ENCODE peak calls at places on chromosomes 16 and 17, in eight cellular contexts. One of them, this sample, is unnamed.

GRCh38 chr16:86200722-86201121 is 301.8 kb downstream of the IRF8 start:
- DNase-seq in stimulated activated CD8-positive, alpha-beta memory T cell treated with anti-CD3 and anti-CD28 coated beads, Interleukin-7, amount 100 ng/mL, for 1 hour: no peak
- DNase-seq in colonic mucosa: no peak
- DNase-seq in activated CD4-positive, alpha-beta memory T cell treated with anti-CD3 and anti-CD28 coated beads, Interleukin-2, amount 10 ng/mL, durations not matched to agents 7 days and 5 days: no peak
- DNase-seq in putamen: no peak
- DNase-seq in germinal center: no peak
- DNase-seq in RPMI7951: no peak
- DNase-seq in GM19239: no peak
- DNase-seq in this sample: no peak

GRCh38 chr16:86825631-86826030 is 247.3 kb downstream of the FOXL1 start:
- DNase-seq in activated CD4-positive, alpha-beta memory T cell treated with anti-CD3 and anti-CD28 coated beads, Interleukin-2, amount 10 ng/mL, durations not matched to agents 7 days and 5 days: no peak
- DNase-seq in germinal center: no peak
- DNase-seq in stimulated activated CD8-positive, alpha-beta memory T cell treated with anti-CD3 and anti-CD28 coated beads, Interleukin-7, amount 100 ng/mL, for 1 hour: no peak
- DNase-seq in GM19239: no peak
- DNase-seq in colonic mucosa: no peak
- DNase-seq in putamen: no peak
- DNase-seq in RPMI7951: no peak
- DNase-seq in this sample: no peak

GRCh38 chr17:79001190-79002020 is 8.2 kb downstream of the CANT1 start:
- DNase-seq in putamen: no peak
- DNase-seq in germinal center: peak; percentile 2
- DNase-seq in RPMI7951: no peak
- DNase-seq in GM19239: no peak
- DNase-seq in activated CD4-positive, alpha-beta memory T cell treated with anti-CD3 and anti-CD28 coated beads, Interleukin-2, amount 10 ng/mL, durations not matched to agents 7 days and 5 days: no peak
- DNase-seq in colonic mucosa: peak; percentile 45
- DNase-seq in stimulated activated CD8-positive, alpha-beta memory T cell treated with anti-CD3 and anti-CD28 coated beads, Interleukin-7, amount 100 ng/mL, for 1 hour: no peak
- DNase-seq in this sample: no peak

GRCh38 chr16:456891-457483 is 31.5 kb downstream of the RAB11FIP3 start:
- DNase-seq in putamen: no peak
- DNase-seq in activated CD4-positive, alpha-beta memory T cell treated with anti-CD3 and anti-CD28 coated beads, Interleukin-2, amount 10 ng/mL, durations not matched to agents 7 days and 5 days: no peak
- DNase-seq in germinal center: no peak
- DNase-seq in GM19239: no peak
- DNase-seq in colonic mucosa: no peak
- DNase-seq in stimulated activated CD8-positive, alpha-beta memory T cell treated with anti-CD3 and anti-CD28 coated beads, Interleukin-7, amount 100 ng/mL, for 1 hour: no peak
- DNase-seq in RPMI7951: no peak
- DNase-seq in this sample: no peak

GRCh38 chr16:77499373-77500285 is 64.8 kb upstream of the ADAMTS18 start:
- DNase-seq in putamen: no peak
- DNase-seq in GM19239: no peak
- DNase-seq in stimulated activated CD8-positive, alpha-beta memory T cell treated with anti-CD3 and anti-CD28 coated beads, Interleukin-7, amount 100 ng/mL, for 1 hour: no peak
- DNase-seq in RPMI7951: peak; percentile 33
- DNase-seq in colonic mucosa: no peak
- DNase-seq in germinal center: no peak
- DNase-seq in activated CD4-positive, alpha-beta memory T cell treated with anti-CD3 and anti-CD28 coated beads, Interleukin-2, amount 10 ng/mL, durations not matched to agents 7 days and 5 days: no peak
- DNase-seq in this sample: no peak

GRCh38 chr17:2466936-2467335 is 44.8 kb downstream of the METTL16 start:
- DNase-seq in activated CD4-positive, alpha-beta memory T cell treated with anti-CD3 and anti-CD28 coated beads, Interleukin-2, amount 10 ng/mL, durations not matched to agents 7 days and 5 days: no peak
- DNase-seq in colonic mucosa: no peak
- DNase-seq in stimulated activated CD8-positive, alpha-beta memory T cell treated with anti-CD3 and anti-CD28 coated beads, Interleukin-7, amount 100 ng/mL, for 1 hour: no peak
- DNase-seq in GM19239: no peak
- DNase-seq in putamen: no peak
- DNase-seq in RPMI7951: no peak
- DNase-seq in germinal center: no peak
- DNase-seq in this sample: no peak

GRCh38 chr16:86584071-86584685 is 5.8 kb downstream of the FOXL1 start:
- DNase-seq in germinal center: no peak
- DNase-seq in colonic mucosa: no peak
- DNase-seq in activated CD4-positive, alpha-beta memory T cell treated with anti-CD3 and anti-CD28 coated beads, Interleukin-2, amount 10 ng/mL, durations not matched to agents 7 days and 5 days: no peak
- DNase-seq in putamen: no peak
- DNase-seq in stimulated activated CD8-positive, alpha-beta memory T cell treated with anti-CD3 and anti-CD28 coated beads, Interleukin-7, amount 100 ng/mL, for 1 hour: no peak
- DNase-seq in GM19239: no peak
- DNase-seq in RPMI7951: peak; percentile 77
- DNase-seq in this sample: no peak

GRCh38 chr16:49854227-49855203 is 1.4 kb downstream of the ZNF423 start:
- DNase-seq in germinal center: peak; percentile 37
- DNase-seq in activated CD4-positive, alpha-beta memory T cell treated with anti-CD3 and anti-CD28 coated beads, Interleukin-2, amount 10 ng/mL, durations not matched to agents 7 days and 5 days: no peak
- DNase-seq in colonic mucosa: peak; percentile 60
- DNase-seq in RPMI7951: no peak
- DNase-seq in putamen: no peak
- DNase-seq in stimulated activated CD8-positive, alpha-beta memory T cell treated with anti-CD3 and anti-CD28 coated beads, Interleukin-7, amount 100 ng/mL, for 1 hour: no peak
- DNase-seq in GM19239: no peak
- DNase-seq in this sample: no peak

GRCh38 chr16:69107311-69107962 is 2.0 kb downstream of the HAS3 start:
- DNase-seq in colonic mucosa: peak; percentile 74
- DNase-seq in germinal center: no peak
- DNase-seq in RPMI7951: no peak
- DNase-seq in GM19239: no peak
- DNase-seq in stimulated activated CD8-positive, alpha-beta memory T cell treated with anti-CD3 and anti-CD28 coated beads, Interleukin-7, amount 100 ng/mL, for 1 hour: no peak
- DNase-seq in putamen: no peak
- DNase-seq in activated CD4-positive, alpha-beta memory T cell treated with anti-CD3 and anti-CD28 coated beads, Interleukin-2, amount 10 ng/mL, durations not matched to agents 7 days and 5 days: no peak
- DNase-seq in this sample: no peak

GRCh38 chr16:28538733-28539596 is at the start of gene NUPR1:
- DNase-seq in colonic mucosa: peak; percentile 97
- DNase-seq in activated CD4-positive, alpha-beta memory T cell treated with anti-CD3 and anti-CD28 coated beads, Interleukin-2, amount 10 ng/mL, durations not matched to agents 7 days and 5 days: no peak
- DNase-seq in germinal center: no peak
- DNase-seq in RPMI7951: peak; percentile 95
- DNase-seq in GM19239: no peak
- DNase-seq in stimulated activated CD8-positive, alpha-beta memory T cell treated with anti-CD3 and anti-CD28 coated beads, Interleukin-7, amount 100 ng/mL, for 1 hour: no peak
- DNase-seq in putamen: peak; percentile 81
- DNase-seq in this sample: peak; percentile 90

GRCh38 chr16:14172200-14172805 is 101.2 kb downstream of the MRTFB start:
- DNase-seq in GM19239: no peak
- DNase-seq in germinal center: no peak
- DNase-seq in putamen: no peak
- DNase-seq in activated CD4-positive, alpha-beta memory T cell treated with anti-CD3 and anti-CD28 coated beads, Interleukin-2, amount 10 ng/mL, durations not matched to agents 7 days and 5 days: no peak
- DNase-seq in RPMI7951: peak; percentile 31
- DNase-seq in stimulated activated CD8-positive, alpha-beta memory T cell treated with anti-CD3 and anti-CD28 coated beads, Interleukin-7, amount 100 ng/mL, for 1 hour: no peak
- DNase-seq in colonic mucosa: no peak
- DNase-seq in this sample: no peak

GRCh38 chr16:75579435-75579834 is 13.3 kb downstream of the GABARAPL2 start:
- DNase-seq in putamen: no peak
- DNase-seq in RPMI7951: no peak
- DNase-seq in colonic mucosa: no peak
- DNase-seq in germinal center: no peak
- DNase-seq in GM19239: no peak
- DNase-seq in activated CD4-positive, alpha-beta memory T cell treated with anti-CD3 and anti-CD28 coated beads, Interleukin-2, amount 10 ng/mL, durations not matched to agents 7 days and 5 days: no peak
- DNase-seq in stimulated activated CD8-positive, alpha-beta memory T cell treated with anti-CD3 and anti-CD28 coated beads, Interleukin-7, amount 100 ng/mL, for 1 hour: no peak
- DNase-seq in this sample: no peak

GRCh38 chr16:50908468-50908867 is 166.6 kb downstream of the CYLD start:
- DNase-seq in GM19239: no peak
- DNase-seq in RPMI7951: no peak
- DNase-seq in germinal center: no peak
- DNase-seq in colonic mucosa: no peak
- DNase-seq in stimulated activated CD8-positive, alpha-beta memory T cell treated with anti-CD3 and anti-CD28 coated beads, Interleukin-7, amount 100 ng/mL, for 1 hour: no peak
- DNase-seq in activated CD4-positive, alpha-beta memory T cell treated with anti-CD3 and anti-CD28 coated beads, Interleukin-2, amount 10 ng/mL, durations not matched to agents 7 days and 5 days: no peak
- DNase-seq in putamen: no peak
- DNase-seq in this sample: no peak

GRCh38 chr16:55384848-55385247 is 60.8 kb downstream of the IRX6 start:
- DNase-seq in germinal center: no peak
- DNase-seq in stimulated activated CD8-positive, alpha-beta memory T cell treated with anti-CD3 and anti-CD28 coated beads, Interleukin-7, amount 100 ng/mL, for 1 hour: no peak
- DNase-seq in RPMI7951: no peak
- DNase-seq in putamen: no peak
- DNase-seq in GM19239: no peak
- DNase-seq in activated CD4-positive, alpha-beta memory T cell treated with anti-CD3 and anti-CD28 coated beads, Interleukin-2, amount 10 ng/mL, durations not matched to agents 7 days and 5 days: no peak
- DNase-seq in colonic mucosa: no peak
- DNase-seq in this sample: no peak

GRCh38 chr17:48568499-48569259 is 9.5 kb downstream of the HOXB4 start:
- DNase-seq in GM19239: no peak
- DNase-seq in colonic mucosa: no peak
- DNase-seq in putamen: no peak
- DNase-seq in germinal center: no peak
- DNase-seq in activated CD4-positive, alpha-beta memory T cell treated with anti-CD3 and anti-CD28 coated beads, Interleukin-2, amount 10 ng/mL, durations not matched to agents 7 days and 5 days: no peak
- DNase-seq in RPMI7951: no peak
- DNase-seq in stimulated activated CD8-positive, alpha-beta memory T cell treated with anti-CD3 and anti-CD28 coated beads, Interleukin-7, amount 100 ng/mL, for 1 hour: no peak
- DNase-seq in this sample: no peak

GRCh38 chr16:88618182-88618955 is 20.0 kb upstream of the IL17C start:
- DNase-seq in stimulated activated CD8-positive, alpha-beta memory T cell treated with anti-CD3 and anti-CD28 coated beads, Interleukin-7, amount 100 ng/mL, for 1 hour: no peak
- DNase-seq in activated CD4-positive, alpha-beta memory T cell treated with anti-CD3 and anti-CD28 coated beads, Interleukin-2, amount 10 ng/mL, durations not matched to agents 7 days and 5 days: no peak
- DNase-seq in GM19239: no peak
- DNase-seq in putamen: no peak
- DNase-seq in RPMI7951: peak; percentile 6
- DNase-seq in colonic mucosa: peak; percentile 45
- DNase-seq in germinal center: no peak
- DNase-seq in this sample: no peak

GRCh38 chr17:55037828-55038227 is 69.3 kb downstream of the STXBP4 start:
- DNase-seq in GM19239: peak; percentile 5
- DNase-seq in stimulated activated CD8-positive, alpha-beta memory T cell treated with anti-CD3 and anti-CD28 coated beads, Interleukin-7, amount 100 ng/mL, for 1 hour: no peak
- DNase-seq in activated CD4-positive, alpha-beta memory T cell treated with anti-CD3 and anti-CD28 coated beads, Interleukin-2, amount 10 ng/mL, durations not matched to agents 7 days and 5 days: no peak
- DNase-seq in colonic mucosa: no peak
- DNase-seq in germinal center: no peak
- DNase-seq in putamen: no peak
- DNase-seq in RPMI7951: no peak
- DNase-seq in this sample: no peak

GRCh38 chr17:4409659-4410058 is 24.1 kb upstream of the SPNS3 start:
- DNase-seq in GM19239: no peak
- DNase-seq in germinal center: no peak
- DNase-seq in colonic mucosa: no peak
- DNase-seq in activated CD4-positive, alpha-beta memory T cell treated with anti-CD3 and anti-CD28 coated beads, Interleukin-2, amount 10 ng/mL, durations not matched to agents 7 days and 5 days: no peak
- DNase-seq in RPMI7951: no peak
- DNase-seq in putamen: no peak
- DNase-seq in stimulated activated CD8-positive, alpha-beta memory T cell treated with anti-CD3 and anti-CD28 coated beads, Interleukin-7, amount 100 ng/mL, for 1 hour: no peak
- DNase-seq in this sample: no peak

GRCh38 chr16:1371054-1371978 is 19.6 kb downstream of the GNPTG start:
- DNase-seq in colonic mucosa: no peak
- DNase-seq in GM19239: no peak
- DNase-seq in germinal center: no peak
- DNase-seq in activated CD4-positive, alpha-beta memory T cell treated with anti-CD3 and anti-CD28 coated beads, Interleukin-2, amount 10 ng/mL, durations not matched to agents 7 days and 5 days: no peak
- DNase-seq in stimulated activated CD8-positive, alpha-beta memory T cell treated with anti-CD3 and anti-CD28 coated beads, Interleukin-7, amount 100 ng/mL, for 1 hour: no peak
- DNase-seq in putamen: no peak
- DNase-seq in RPMI7951: no peak
- DNase-seq in this sample: no peak

GRCh38 chr16:4404247-4404966 is 12.0 kb downstream of the CORO7 start:
- DNase-seq in activated CD4-positive, alpha-beta memory T cell treated with anti-CD3 and anti-CD28 coated beads, Interleukin-2, amount 10 ng/mL, durations not matched to agents 7 days and 5 days: peak; percentile 48
- DNase-seq in putamen: no peak
- DNase-seq in GM19239: no peak
- DNase-seq in stimulated activated CD8-positive, alpha-beta memory T cell treated with anti-CD3 and anti-CD28 coated beads, Interleukin-7, amount 100 ng/mL, for 1 hour: no peak
- DNase-seq in RPMI7951: no peak
- DNase-seq in colonic mucosa: peak; percentile 36
- DNase-seq in germinal center: peak; percentile 50
- DNase-seq in this sample: no peak

GRCh38 chr17:42288985-42289862 is 926 bp downstream of the STAT5A start:
- DNase-seq in colonic mucosa: peak; percentile 66
- DNase-seq in putamen: no peak
- DNase-seq in activated CD4-positive, alpha-beta memory T cell treated with anti-CD3 and anti-CD28 coated beads, Interleukin-2, amount 10 ng/mL, durations not matched to agents 7 days and 5 days: peak; percentile 54
- DNase-seq in GM19239: no peak
- DNase-seq in RPMI7951: no peak
- DNase-seq in germinal center: peak; percentile 63
- DNase-seq in stimulated activated CD8-positive, alpha-beta memory T cell treated with anti-CD3 and anti-CD28 coated beads, Interleukin-7, amount 100 ng/mL, for 1 hour: no peak
- DNase-seq in this sample: no peak

GRCh38 chr16:12354296-12354818 is 377.8 kb downstream of the SNX29 start:
- DNase-seq in colonic mucosa: no peak
- DNase-seq in putamen: no peak
- DNase-seq in RPMI7951: no peak
- DNase-seq in activated CD4-positive, alpha-beta memory T cell treated with anti-CD3 and anti-CD28 coated beads, Interleukin-2, amount 10 ng/mL, durations not matched to agents 7 days and 5 days: no peak
- DNase-seq in stimulated activated CD8-positive, alpha-beta memory T cell treated with anti-CD3 and anti-CD28 coated beads, Interleukin-7, amount 100 ng/mL, for 1 hour: no peak
- DNase-seq in germinal center: no peak
- DNase-seq in GM19239: no peak
- DNase-seq in this sample: no peak

GRCh38 chr16:7086842-7087616 is 245.6 kb upstream of the RBFOX1 start:
- DNase-seq in putamen: no peak
- DNase-seq in stimulated activated CD8-positive, alpha-beta memory T cell treated with anti-CD3 and anti-CD28 coated beads, Interleukin-7, amount 100 ng/mL, for 1 hour: no peak
- DNase-seq in RPMI7951: no peak
- DNase-seq in germinal center: no peak
- DNase-seq in activated CD4-positive, alpha-beta memory T cell treated with anti-CD3 and anti-CD28 coated beads, Interleukin-2, amount 10 ng/mL, durations not matched to agents 7 days and 5 days: no peak
- DNase-seq in GM19239: no peak
- DNase-seq in colonic mucosa: peak; percentile 18
- DNase-seq in this sample: no peak

GRCh38 chr17:79036609-79037008 is 12.6 kb downstream of the C1QTNF1 start:
- DNase-seq in stimulated activated CD8-positive, alpha-beta memory T cell treated with anti-CD3 and anti-CD28 coated beads, Interleukin-7, amount 100 ng/mL, for 1 hour: no peak
- DNase-seq in RPMI7951: peak; percentile 93
- DNase-seq in activated CD4-positive, alpha-beta memory T cell treated with anti-CD3 and anti-CD28 coated beads, Interleukin-2, amount 10 ng/mL, durations not matched to agents 7 days and 5 days: no peak
- DNase-seq in colonic mucosa: no peak
- DNase-seq in putamen: no peak
- DNase-seq in GM19239: no peak
- DNase-seq in germinal center: no peak
- DNase-seq in this sample: no peak

GRCh38 chr17:61139219-61139618 is 260.4 kb upstream of the TBX2 start:
- DNase-seq in RPMI7951: peak; percentile 80
- DNase-seq in stimulated activated CD8-positive, alpha-beta memory T cell treated with anti-CD3 and anti-CD28 coated beads, Interleukin-7, amount 100 ng/mL, for 1 hour: peak; percentile 4
- DNase-seq in putamen: no peak
- DNase-seq in colonic mucosa: peak; percentile 34
- DNase-seq in GM19239: peak; percentile 67
- DNase-seq in activated CD4-positive, alpha-beta memory T cell treated with anti-CD3 and anti-CD28 coated beads, Interleukin-2, amount 10 ng/mL, durations not matched to agents 7 days and 5 days: peak; percentile 69
- DNase-seq in germinal center: peak; percentile 65
- DNase-seq in this sample: peak; percentile 19

GRCh38 chr17:28862497-28862896 is 7.7 kb downstream of the ERAL1 start:
- DNase-seq in GM19239: no peak
- DNase-seq in RPMI7951: no peak
- DNase-seq in putamen: no peak
- DNase-seq in germinal center: no peak
- DNase-seq in stimulated activated CD8-positive, alpha-beta memory T cell treated with anti-CD3 and anti-CD28 coated beads, Interleukin-7, amount 100 ng/mL, for 1 hour: no peak
- DNase-seq in activated CD4-positive, alpha-beta memory T cell treated with anti-CD3 and anti-CD28 coated beads, Interleukin-2, amount 10 ng/mL, durations not matched to agents 7 days and 5 days: no peak
- DNase-seq in colonic mucosa: no peak
- DNase-seq in this sample: no peak

GRCh38 chr16:57427824-57428223 is 19.4 kb downstream of the CIAPIN1 start:
- DNase-seq in germinal center: no peak
- DNase-seq in putamen: no peak
- DNase-seq in RPMI7951: no peak
- DNase-seq in GM19239: no peak
- DNase-seq in activated CD4-positive, alpha-beta memory T cell treated with anti-CD3 and anti-CD28 coated beads, Interleukin-2, amount 10 ng/mL, durations not matched to agents 7 days and 5 days: no peak
- DNase-seq in stimulated activated CD8-positive, alpha-beta memory T cell treated with anti-CD3 and anti-CD28 coated beads, Interleukin-7, amount 100 ng/mL, for 1 hour: no peak
- DNase-seq in colonic mucosa: no peak
- DNase-seq in this sample: no peak

GRCh38 chr16:23678430-23679273 is at the start of gene PLK1:
- DNase-seq in activated CD4-positive, alpha-beta memory T cell treated with anti-CD3 and anti-CD28 coated beads, Interleukin-2, amount 10 ng/mL, durations not matched to agents 7 days and 5 days: peak; percentile 91
- DNase-seq in germinal center: peak; percentile 92
- DNase-seq in putamen: peak; percentile 62
- DNase-seq in GM19239: peak; percentile 89
- DNase-seq in colonic mucosa: peak; percentile 91
- DNase-seq in RPMI7951: peak; percentile 86
- DNase-seq in stimulated activated CD8-positive, alpha-beta memory T cell treated with anti-CD3 and anti-CD28 coated beads, Interleukin-7, amount 100 ng/mL, for 1 hour: peak; percentile 32
- DNase-seq in this sample: peak; percentile 81

GRCh38 chr16:1890701-1891035 is 18.7 kb upstream of the MEIOB start:
- DNase-seq in GM19239: no peak
- DNase-seq in colonic mucosa: no peak
- DNase-seq in stimulated activated CD8-positive, alpha-beta memory T cell treated with anti-CD3 and anti-CD28 coated beads, Interleukin-7, amount 100 ng/mL, for 1 hour: no peak
- DNase-seq in RPMI7951: no peak
- DNase-seq in germinal center: no peak
- DNase-seq in putamen: peak; percentile 28
- DNase-seq in activated CD4-positive, alpha-beta memory T cell treated with anti-CD3 and anti-CD28 coated beads, Interleukin-2, amount 10 ng/mL, durations not matched to agents 7 days and 5 days: no peak
- DNase-seq in this sample: no peak

GRCh38 chr17:15237106-15237425 is 28.1 kb downstream of the PMP22 start:
- DNase-seq in GM19239: no peak
- DNase-seq in putamen: no peak
- DNase-seq in activated CD4-positive, alpha-beta memory T cell treated with anti-CD3 and anti-CD28 coated beads, Interleukin-2, amount 10 ng/mL, durations not matched to agents 7 days and 5 days: no peak
- DNase-seq in germinal center: no peak
- DNase-seq in stimulated activated CD8-positive, alpha-beta memory T cell treated with anti-CD3 and anti-CD28 coated beads, Interleukin-7, amount 100 ng/mL, for 1 hour: no peak
- DNase-seq in RPMI7951: no peak
- DNase-seq in colonic mucosa: no peak
- DNase-seq in this sample: no peak

GRCh38 chr17:54899721-54900456 is 763 bp upstream of the TOM1L1 start:
- DNase-seq in activated CD4-positive, alpha-beta memory T cell treated with anti-CD3 and anti-CD28 coated beads, Interleukin-2, amount 10 ng/mL, durations not matched to agents 7 days and 5 days: no peak
- DNase-seq in germinal center: no peak
- DNase-seq in putamen: no peak
- DNase-seq in GM19239: no peak
- DNase-seq in stimulated activated CD8-positive, alpha-beta memory T cell treated with anti-CD3 and anti-CD28 coated beads, Interleukin-7, amount 100 ng/mL, for 1 hour: no peak
- DNase-seq in colonic mucosa: peak; percentile 18
- DNase-seq in RPMI7951: peak; percentile 23
- DNase-seq in this sample: no peak

GRCh38 chr17:62882878-62883277 is 74.8 kb upstream of the MARCHF10 start:
- DNase-seq in activated CD4-positive, alpha-beta memory T cell treated with anti-CD3 and anti-CD28 coated beads, Interleukin-2, amount 10 ng/mL, durations not matched to agents 7 days and 5 days: no peak
- DNase-seq in GM19239: no peak
- DNase-seq in putamen: no peak
- DNase-seq in colonic mucosa: no peak
- DNase-seq in RPMI7951: no peak
- DNase-seq in germinal center: no peak
- DNase-seq in stimulated activated CD8-positive, alpha-beta memory T cell treated with anti-CD3 and anti-CD28 coated beads, Interleukin-7, amount 100 ng/mL, for 1 hour: no peak
- DNase-seq in this sample: no peak

GRCh38 chr16:28140788-28141618 is 70.8 kb downstream of the XPO6 start:
- DNase-seq in colonic mucosa: no peak
- DNase-seq in RPMI7951: no peak
- DNase-seq in germinal center: peak; percentile 74
- DNase-seq in GM19239: peak; percentile 57
- DNase-seq in putamen: no peak
- DNase-seq in stimulated activated CD8-positive, alpha-beta memory T cell treated with anti-CD3 and anti-CD28 coated beads, Interleukin-7, amount 100 ng/mL, for 1 hour: peak; percentile 38
- DNase-seq in activated CD4-positive, alpha-beta memory T cell treated with anti-CD3 and anti-CD28 coated beads, Interleukin-2, amount 10 ng/mL, durations not matched to agents 7 days and 5 days: peak; percentile 83
- DNase-seq in this sample: peak; percentile 41

GRCh38 chr16:49618955-49619354 is 237.0 kb downstream of the ZNF423 start:
- DNase-seq in putamen: no peak
- DNase-seq in germinal center: no peak
- DNase-seq in colonic mucosa: no peak
- DNase-seq in GM19239: no peak
- DNase-seq in stimulated activated CD8-positive, alpha-beta memory T cell treated with anti-CD3 and anti-CD28 coated beads, Interleukin-7, amount 100 ng/mL, for 1 hour: no peak
- DNase-seq in activated CD4-positive, alpha-beta memory T cell treated with anti-CD3 and anti-CD28 coated beads, Interleukin-2, amount 10 ng/mL, durations not matched to agents 7 days and 5 days: no peak
- DNase-seq in RPMI7951: no peak
- DNase-seq in this sample: no peak

This sample was measured in mucosa of gallbladder.